ENCODE peak calls at places on chromosomes 7 and 10, in five cellular contexts. I is adrenal gland; N is testis; J is right lobe of liver; U is CD8-positive, alpha-beta memory T cell. T is an unnamed sample. For H3K4me1, the result is how much of the 10 kb centered on the place peaks cover.

GRCh38 chr7:139041378-139042053 is 5.7 kb upstream of the ZC3HAV1L start:
- DNase-seq in I (no peak), N (no peak), J (no peak), U (no peak), T (no peak)

GRCh38 chr10:110901954-110902819 is 16.8 kb downstream of the BBIP1 start:
- DNase-seq in I (no peak), N (no peak), J (no peak), U (no peak), T (peak)

GRCh38 chr10:8037199-8037801 is 17.2 kb upstream of the GATA3 start:
- DNase-seq in I (no peak), N (no peak), J (no peak), U (no peak), T (no peak)

GRCh38 chr10:111129348-111129747 is 52.5 kb downstream of the ADRA2A start:
- DNase-seq in I (no peak), N (no peak), J (no peak), U (no peak), T (no peak)

GRCh38 chr10:31942892-31943291 is 14.3 kb upstream of the ARHGAP12 start:
- DNase-seq in I (peak), N (no peak), J (no peak), U (no peak), T (peak)

GRCh38 chr10:73494213-73494612 is 1.6 kb downstream of the PPP3CB start:
- DNase-seq in I (no peak), N (no peak), J (no peak), U (no peak), T (no peak)

GRCh38 chr7:27767374-27767773 is 27.4 kb downstream of the TAX1BP1 start:
- DNase-seq in I (no peak), N (no peak), J (no peak), U (no peak), T (no peak)

GRCh38 chr7:67696124-67696523 is 699.5 kb downstream of the TYW1 start:
- DNase-seq in I (no peak), N (no peak), J (no peak), U (no peak), T (no peak)

GRCh38 chr7:16929146-16929762 is 47.5 kb upstream of the AGR3 start:
- DNase-seq in I (no peak), N (no peak), J (no peak), U (no peak), T (no peak)

GRCh38 chr10:4816966-4817365 is 9.0 kb upstream of the AKR1E2 start:
- DNase-seq in I (no peak), N (no peak), J (no peak), U (no peak), T (no peak)

GRCh38 chr7:127413962-127414361 is 21.5 kb upstream of the ZNF800 start:
- DNase-seq in I (no peak), N (no peak), J (no peak), U (no peak), T (no peak)

GRCh38 chr7:155584261-155584660 is 37.9 kb upstream of the CNPY1 start:
- DNase-seq in I (no peak), N (no peak), J (no peak), U (no peak), T (no peak)

GRCh38 chr10:117503170-117503885 is 39.2 kb upstream of the EMX2 start:
- DNase-seq in I (no peak), N (peak), J (no peak), U (no peak), T (no peak)

GRCh38 chr7:154699421-154699820 is 303.5 kb downstream of the PAXIP1 start:
- DNase-seq in I (no peak), N (no peak), J (no peak), U (no peak), T (no peak)

DNA sequence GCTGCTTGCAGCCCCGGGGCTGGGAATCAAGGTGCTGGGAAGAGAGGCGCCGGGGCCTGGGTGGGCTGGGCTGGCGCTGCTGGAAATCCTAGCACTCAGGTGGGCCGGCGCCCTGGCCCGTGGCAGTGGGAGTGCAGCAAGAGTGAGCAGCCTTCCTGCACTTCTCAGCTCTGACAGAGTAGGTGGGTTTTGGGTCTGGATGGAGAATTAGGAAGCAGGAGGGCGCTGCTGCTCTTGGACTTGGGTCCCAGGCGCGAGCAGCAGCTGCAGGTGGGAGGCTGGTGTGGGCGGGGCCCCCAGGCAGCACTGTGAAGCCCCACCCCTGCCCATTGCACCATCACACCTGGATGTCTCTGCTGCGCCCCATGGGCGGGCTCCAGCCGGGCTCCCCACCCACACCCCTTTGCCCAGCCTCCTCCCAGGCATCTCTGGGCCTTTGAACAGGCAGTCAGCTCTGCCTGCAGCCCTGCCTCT is 6.0 kb downstream of the BRI3 start:
- DNase-seq in I (no peak), N (no peak), J (peak), U (no peak), T (peak)
- H3K4me1 ChIP-seq in I (under half), N (under half), J (under half), U (under half), T (half or more)

GRCh38 chr10:33352154-33352553 is 17.7 kb upstream of the NRP1 start:
- DNase-seq in I (no peak), N (no peak), J (no peak), U (no peak), T (no peak)

GRCh38 chr10:33353853-33354252 is 19.4 kb upstream of the NRP1 start:
- DNase-seq in I (no peak), N (no peak), J (no peak), U (no peak), T (no peak)

GRCh38 chr10:33355267-33355666 is 20.8 kb upstream of the NRP1 start:
- DNase-seq in I (peak), N (no peak), J (no peak), U (no peak), T (no peak)

GRCh38 chr10:33352631-33353030 is 18.2 kb upstream of the NRP1 start:
- DNase-seq in I (no peak), N (no peak), J (no peak), U (no peak), T (no peak)

DNA sequence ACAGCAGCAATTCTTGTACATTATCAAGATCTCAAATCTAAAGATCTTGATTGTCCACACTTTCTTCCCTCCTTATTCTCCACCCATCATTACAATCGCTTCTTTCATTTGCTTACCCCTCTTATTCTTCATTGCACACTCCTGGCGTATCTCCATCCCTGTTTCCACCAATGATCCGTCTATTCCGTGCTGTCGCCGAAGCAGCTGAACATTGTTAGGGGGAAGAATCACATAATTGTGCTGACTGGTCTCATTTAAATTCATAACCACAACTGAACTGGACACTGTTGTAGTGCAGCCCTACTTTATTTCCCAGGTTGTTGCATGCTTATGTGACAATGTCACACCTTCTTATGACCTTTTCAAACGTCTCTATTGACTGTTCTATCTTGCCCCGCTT is 18.9 kb upstream of the NRP1 start:
- DNase-seq in I (no peak), N (no peak), J (no peak), U (no peak), T (no peak)
- H3K4me1 ChIP-seq in I (under half), N (under half), J (under half), U (under half), T (under half)

GRCh38 chr10:96505150-96506136 is 8.3 kb downstream of the TLL2 start:
- DNase-seq in I (no peak), N (no peak), J (no peak), U (no peak), T (no peak)

GRCh38 chr10:96500519-96500918 is 13.2 kb downstream of the TLL2 start:
- DNase-seq in I (no peak), N (no peak), J (no peak), U (no peak), T (no peak)

GRCh38 chr10:96501985-96502384 is 11.7 kb downstream of the TLL2 start:
- DNase-seq in I (no peak), N (no peak), J (no peak), U (no peak), T (no peak)

GRCh38 chr10:96500050-96500449 is 13.7 kb downstream of the TLL2 start:
- DNase-seq in I (no peak), N (no peak), J (no peak), U (no peak), T (no peak)

DNA sequence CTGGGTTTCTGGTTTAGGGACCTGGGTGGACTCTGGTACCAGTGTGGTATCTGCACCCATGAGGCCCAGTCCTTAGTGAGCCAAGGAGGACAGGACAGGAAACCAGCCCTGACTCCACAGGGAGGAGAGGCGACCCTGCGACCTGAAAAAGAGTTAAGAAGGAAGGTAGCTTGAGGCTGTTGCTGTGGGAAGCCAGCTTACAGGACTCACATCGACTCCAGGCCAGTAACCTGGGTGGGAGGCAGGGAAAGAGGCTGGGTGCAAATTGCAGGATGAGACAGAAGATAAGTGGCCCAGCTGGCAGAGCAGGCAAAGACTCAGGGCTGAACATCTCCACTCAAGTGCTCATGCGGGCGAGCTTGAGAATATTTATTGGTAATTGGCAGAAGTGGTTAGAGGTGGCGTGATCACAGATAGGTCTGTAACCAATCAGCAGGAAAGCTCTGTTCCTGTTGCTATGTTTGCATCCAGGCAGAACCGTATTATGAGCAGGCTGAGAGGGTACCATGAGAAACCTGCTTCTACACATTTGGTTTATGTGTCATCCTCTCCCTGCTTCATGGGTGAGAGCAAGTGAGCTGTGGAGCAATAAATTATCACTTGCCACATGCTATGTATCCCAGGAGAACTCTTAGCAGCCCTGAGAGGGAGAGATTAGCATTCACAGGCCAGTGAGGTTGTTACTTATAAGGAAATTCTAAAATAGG is 11.0 kb downstream of the TLL2 start:
- DNase-seq in I (no peak), N (no peak), J (no peak), U (no peak), T (no peak)
- H3K4me1 ChIP-seq in I (under half), N (under half), J (under half), U (under half), T (under half)

GRCh38 chr7:140577656-140578055 is 63.0 kb downstream of the DENND2A start:
- DNase-seq in I (no peak), N (no peak), J (no peak), U (no peak), T (no peak)

GRCh38 chr7:140585333-140585732 is 55.3 kb downstream of the DENND2A start:
- DNase-seq in I (no peak), N (no peak), J (no peak), U (no peak), T (no peak)

GRCh38 chr7:140576589-140576988 is 64.0 kb downstream of the DENND2A start:
- DNase-seq in I (no peak), N (no peak), J (no peak), U (no peak), T (no peak)

GRCh38 chr7:140586517-140586916 is 54.1 kb downstream of the DENND2A start:
- DNase-seq in I (no peak), N (no peak), J (no peak), U (no peak), T (no peak)

DNA sequence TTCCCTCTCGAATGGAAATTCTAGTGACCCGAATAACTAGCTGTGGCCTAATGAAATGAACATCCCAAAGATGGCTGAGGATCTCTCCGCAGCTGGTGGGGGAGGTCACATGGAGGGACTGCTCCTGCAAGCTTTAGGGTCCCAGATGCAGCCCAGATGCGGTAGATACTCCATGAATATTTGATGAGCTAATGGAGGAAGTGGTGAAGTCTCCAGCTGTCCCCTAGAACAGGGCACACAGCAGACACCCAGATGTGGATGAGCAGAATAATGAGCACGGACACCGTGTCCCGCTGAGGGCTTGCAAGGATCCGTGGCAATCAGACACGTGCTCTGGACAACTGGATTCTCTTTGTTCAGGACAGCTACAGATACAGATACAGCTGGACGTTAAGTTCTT is 59.2 kb downstream of the DENND2A start:
- DNase-seq in I (no peak), N (no peak), J (no peak), U (no peak), T (no peak)
- H3K4me1 ChIP-seq in I (under half), N (under half), J (under half), U (under half), T (under half)

DNA sequence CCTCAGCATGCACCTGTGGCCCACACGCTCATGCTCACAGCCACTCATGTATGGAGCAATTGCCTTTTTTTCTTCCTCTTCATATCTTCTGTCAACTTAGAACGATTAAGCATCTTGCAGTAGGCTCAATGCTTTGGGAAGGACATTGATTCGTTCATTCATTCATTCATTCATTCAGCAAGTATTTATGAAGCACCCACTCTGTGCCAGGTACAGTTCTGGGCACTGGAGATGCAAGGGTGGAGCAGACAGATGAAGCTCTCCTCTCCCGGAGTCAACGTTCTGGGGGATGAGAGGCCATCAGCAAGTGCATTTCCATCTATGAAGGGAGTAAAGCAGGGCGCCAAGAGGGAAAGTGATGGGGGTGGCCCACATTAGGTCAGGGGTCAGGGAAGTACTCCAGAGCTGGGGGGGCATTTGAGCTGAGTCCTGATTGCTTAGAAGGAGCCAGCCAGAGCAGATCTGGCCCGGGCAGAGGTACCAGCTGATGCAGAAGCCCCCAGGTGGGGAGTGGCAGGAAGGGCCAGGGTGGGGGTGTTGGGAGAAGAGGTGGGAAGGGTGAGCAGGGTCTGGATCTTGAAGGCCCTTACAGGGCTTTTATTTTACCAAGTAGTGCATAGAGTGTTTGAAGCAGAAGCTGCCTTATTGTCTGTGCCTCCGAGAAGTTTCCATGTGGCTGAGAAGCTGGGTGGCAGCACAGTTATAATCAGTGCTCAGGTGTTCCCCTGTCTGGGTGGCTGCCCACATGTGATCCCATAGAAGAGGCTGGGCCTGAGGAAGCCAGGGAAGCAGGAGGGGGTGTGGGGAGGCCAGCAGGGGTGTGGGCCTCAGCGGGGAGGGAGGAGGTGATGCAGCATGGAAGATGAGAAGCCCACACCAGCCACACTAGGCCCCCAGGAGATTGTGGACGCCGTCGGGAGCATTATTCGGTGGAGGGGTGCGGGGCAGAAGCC is 36.2 kb downstream of the CHST3 start:
- DNase-seq in I (no peak), N (no peak), J (no peak), U (no peak), T (no peak)
- H3K4me1 ChIP-seq in I (half or more), N (half or more), J (under half), U (under half), T (under half)

DNA sequence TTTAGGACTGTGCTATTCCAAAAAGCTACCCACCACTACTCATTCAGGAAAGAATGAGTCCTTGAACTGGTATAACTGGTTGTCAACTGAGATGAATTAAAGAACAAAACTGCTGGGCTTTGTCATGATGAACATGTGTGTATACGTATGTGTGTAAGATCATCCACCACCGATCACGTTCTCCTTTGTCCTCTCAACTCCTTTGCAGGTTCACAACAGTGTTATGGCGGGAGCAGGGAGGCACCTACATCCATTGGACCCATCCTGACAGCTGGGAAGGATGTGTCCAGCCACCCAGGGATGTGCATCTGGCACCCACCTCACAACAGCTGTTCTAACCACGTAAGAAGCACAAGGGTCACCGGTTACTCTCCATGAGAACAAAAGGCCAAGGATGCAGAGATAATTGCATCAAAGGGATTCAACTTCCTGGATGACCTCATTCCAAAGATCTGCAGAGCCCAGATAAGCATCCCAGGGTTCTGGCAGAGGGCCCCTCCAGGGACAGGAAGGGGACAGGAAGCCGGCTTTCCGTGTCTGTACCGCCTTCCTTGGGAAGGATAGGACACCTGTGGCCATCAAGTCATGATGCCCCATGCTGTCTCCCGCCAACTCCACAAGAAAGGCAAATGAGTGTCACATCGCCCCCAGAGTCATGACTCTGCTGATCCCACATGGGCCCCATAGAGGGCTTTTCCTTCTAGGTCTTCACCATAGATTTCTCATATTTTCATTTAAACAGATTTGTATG is 66.1 kb downstream of the STEAP1B start:
- DNase-seq in I (peak), N (no peak), J (peak), U (no peak), T (peak)
- H3K4me1 ChIP-seq in I (under half), N (under half), J (under half), U (under half), T (under half)

DNA sequence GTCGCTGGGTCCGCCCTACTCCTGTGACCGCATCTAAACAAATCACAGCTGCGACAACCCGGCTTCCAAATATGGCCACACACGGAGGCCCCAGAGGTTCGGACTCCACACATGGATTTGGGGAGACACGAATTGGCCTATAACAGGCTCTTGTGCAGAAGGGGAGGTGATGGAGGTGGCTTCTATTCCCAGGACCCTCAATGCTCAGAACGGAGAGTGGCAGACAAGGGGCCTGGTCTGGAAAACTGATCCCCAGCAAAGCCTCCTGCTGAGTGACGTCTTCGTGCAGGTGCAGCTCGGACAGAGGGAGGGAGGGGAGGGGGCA is 90.2 kb downstream of the FOXL3 start:
- DNase-seq in I (no peak), N (no peak), J (no peak), U (no peak), T (no peak)
- H3K4me1 ChIP-seq in I (under half), N (under half), J (under half), U (under half), T (under half)

DNA sequence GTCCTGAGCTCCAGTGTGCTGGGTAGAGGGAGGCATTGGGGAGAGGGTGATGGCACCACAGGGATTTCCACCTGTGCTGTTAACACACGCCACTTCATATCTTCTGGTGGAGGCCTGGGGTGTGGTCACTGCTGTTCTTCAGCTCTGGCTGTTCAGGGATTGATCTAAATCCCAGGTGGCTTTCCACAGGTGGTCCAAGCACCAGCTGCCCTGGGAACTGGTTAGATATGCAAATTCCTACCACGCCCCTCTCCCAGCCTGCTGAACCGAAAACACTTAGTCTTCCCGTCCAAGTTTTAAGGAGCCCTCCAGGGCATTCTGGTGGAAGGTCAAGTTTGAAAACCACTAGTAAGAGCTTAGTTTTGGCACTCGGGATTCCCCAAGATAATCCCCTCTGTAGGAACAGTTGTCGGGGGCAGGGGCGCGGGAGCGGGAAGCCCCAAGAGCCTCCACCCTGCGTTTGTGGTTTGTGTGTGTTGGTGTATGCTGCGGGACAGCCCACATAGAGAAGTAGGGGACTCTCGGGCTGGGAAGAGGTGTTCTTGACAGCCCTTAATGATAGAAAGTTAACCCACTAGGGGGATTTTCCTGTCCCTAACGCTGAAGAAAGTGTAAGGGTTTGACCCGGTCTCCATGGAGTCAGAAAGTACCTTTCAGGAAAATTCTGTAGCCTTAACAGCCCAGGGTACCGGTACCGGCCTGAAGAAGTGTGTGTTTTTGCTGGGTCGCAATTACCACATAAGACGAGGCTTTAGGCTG is 5.1 kb downstream of the DEPP1 start:
- DNase-seq in I (no peak), N (no peak), J (no peak), U (no peak), T (no peak)
- H3K4me1 ChIP-seq in I (under half), N (under half), J (under half), U (under half), T (half or more)

GRCh38 chr7:2108501-2109250 is 124.1 kb downstream of the MAD1L1 start:
- DNase-seq in I (no peak), N (no peak), J (no peak), U (no peak), T (no peak)
- H3K4me1 ChIP-seq in I (under half), N (under half), J (under half), U (under half), T (under half)

T was measured in Caco-2.